ENCODE peak calls at places on chromosomes 11 and 22, in nine cellular contexts. V is SK-MEL-5; O is HFF-Myc; J is mucosa of descending colon; C is caudate nucleus; I is foreskin fibroblast; G is activated CD4-positive, alpha-beta T cell treated with anti-CD3 and anti-CD28 coated beads for 24 hours; W is GM12878; Y is germinal center. M is an unnamed sample.

GRCh38 chr11:130909650-130910049 is 6.6 kb downstream of the SNX19 start:
- DNase-seq in V (no peak), O (no peak), J (no peak), C (no peak), I (peak; percentile 53), G (no peak), W (no peak), Y (no peak), M (no peak)

GRCh38 chr11:116170526-116171120 is 602.2 kb downstream of the BUD13 start:
- DNase-seq in V (peak; percentile 12), O (no peak), J (peak; percentile 43), C (no peak), I (no peak), G (no peak), W (no peak), Y (no peak), M (no peak)

GRCh38 chr11:116193321-116194114 is 579.3 kb downstream of the BUD13 start:
- DNase-seq in V (peak; percentile 30), O (peak; percentile 3), J (peak; percentile 60), C (no peak), I (peak; percentile 1), G (no peak), W (no peak), Y (no peak), M (no peak)

GRCh38 chr11:116577273-116577672 is 195.5 kb downstream of the BUD13 start:
- DNase-seq in V (no peak), O (no peak), J (no peak), C (no peak), I (no peak), G (no peak), W (no peak), Y (no peak), M (no peak)

GRCh38 chr11:82988936-82989627 is 82.6 kb downstream of the RAB30 start:
- DNase-seq in V (peak; percentile 75), O (no peak), J (no peak), C (peak; percentile 82), I (peak; percentile 46), G (no peak), W (no peak), Y (no peak), M (no peak)

GRCh38 chr22:22895776-22896445 is 8.3 kb downstream of the IGLL5 start:
- DNase-seq in V (no peak), O (no peak), J (no peak), C (no peak), I (no peak), G (no peak), W (no peak), Y (no peak), M (no peak)

GRCh38 chr11:131137046-131137445 is 220.8 kb upstream of the SNX19 start:
- DNase-seq in V (no peak), O (no peak), J (no peak), C (no peak), I (no peak), G (no peak), W (no peak), Y (no peak), M (no peak)

GRCh38 chr22:44068422-44069191 is 44.5 kb downstream of the PARVB start:
- DNase-seq in V (no peak), O (no peak), J (no peak), C (no peak), I (no peak), G (no peak), W (peak; percentile 56), Y (peak; percentile 19), M (peak; percentile 34)

GRCh38 chr11:17403977-17404759 is 15.7 kb upstream of the KCNJ11 start:
- DNase-seq in V (peak; percentile 22), O (no peak), J (peak; percentile 11), C (no peak), I (no peak), G (no peak), W (no peak), Y (no peak), M (no peak)

GRCh38 chr22:19275513-19275912 is 16.0 kb downstream of the CLTCL1 start:
- DNase-seq in V (no peak), O (no peak), J (no peak), C (no peak), I (no peak), G (no peak), W (no peak), Y (no peak), M (no peak)

M was measured in KG1.